ENCODE peak calls at places on chromosome 5, in seven cellular contexts. X is astrocyte; Y is naive thymus-derived CD4-positive, alpha-beta T cell; Z is spleen; E is upper lobe of right lung; U is mammary epithelial cell; N is left ventricle myocardium inferior. A is an unnamed sample.
A peak's percentile ranks its signal among the peaks of the same experiment; 100 is the strongest.

GRCh38 chr5:74401566-74402320 is 238.8 kb downstream of the ENC1 start:
- DNase-seq in X (peak; percentile 74), Y (no peak), Z (no peak), E (no peak), U (no peak), N (no peak), A (no peak)

GRCh38 chr5:101676646-101677045 is 619.4 kb downstream of the SLCO4C1 start:
- DNase-seq in X (no peak), Y (no peak), Z (no peak), E (no peak), U (no peak), N (no peak), A (no peak)

GRCh38 chr5:155726267-155726666 is 600.7 kb upstream of the SGCD start:
- DNase-seq in X (no peak), Y (no peak), Z (no peak), E (no peak), U (peak; percentile 11), N (no peak), A (peak; percentile 37)

GRCh38 chr5:31824886-31825774 is 186.2 kb downstream of the PDZD2 start:
- DNase-seq in X (peak; percentile 26), Y (peak; percentile 72), Z (no peak), E (no peak), U (peak; percentile 61), N (no peak), A (peak; percentile 71)

GRCh38 chr5:74497706-74498105 is 142.8 kb downstream of the ENC1 start:
- DNase-seq in X (no peak), Y (no peak), Z (no peak), E (no peak), U (no peak), N (no peak), A (no peak)

GRCh38 chr5:141513627-141514329 is 24.9 kb downstream of the PCDHGC5 start:
- DNase-seq in X (peak; percentile 88), Y (peak; percentile 31), Z (peak; percentile 87), E (peak; percentile 81), U (peak; percentile 89), N (peak; percentile 82), A (peak; percentile 74)

GRCh38 chr5:12099296-12099695 is 195.1 kb upstream of the CTNND2 start:
- DNase-seq in X (no peak), Y (no peak), Z (no peak), E (no peak), U (no peak), N (no peak), A (no peak)

GRCh38 chr5:157563373-157564148 is 12.0 kb downstream of the ADAM19 start:
- DNase-seq in X (peak; percentile 98), Y (no peak), Z (no peak), E (no peak), U (no peak), N (no peak), A (no peak)

GRCh38 chr5:36724429-36725332 is 118.3 kb downstream of the SLC1A3 start:
- DNase-seq in X (no peak), Y (peak; percentile 63), Z (peak; percentile 95), E (peak; percentile 82), U (no peak), N (peak; percentile 40), A (peak; percentile 57)

GRCh38 chr5:113225259-113225658 is 209.5 kb downstream of the TSSK1B start:
- DNase-seq in X (no peak), Y (no peak), Z (no peak), E (no peak), U (no peak), N (no peak), A (no peak)

GRCh38 chr5:133527311-133527710 is 85.0 kb downstream of the FSTL4 start:
- DNase-seq in X (peak; percentile 32), Y (no peak), Z (no peak), E (no peak), U (peak; percentile 9), N (no peak), A (no peak)

GRCh38 chr5:11958321-11958720 is 54.1 kb upstream of the CTNND2 start:
- DNase-seq in X (no peak), Y (no peak), Z (no peak), E (no peak), U (no peak), N (no peak), A (no peak)

GRCh38 chr5:31477516-31477915 is 54.4 kb downstream of the DROSHA start:
- DNase-seq in X (no peak), Y (no peak), Z (no peak), E (no peak), U (no peak), N (no peak), A (no peak)

GRCh38 chr5:3034881-3035280 is 283.4 kb upstream of the IRX2 start:
- DNase-seq in X (no peak), Y (no peak), Z (no peak), E (no peak), U (no peak), N (no peak), A (no peak)

GRCh38 chr5:172004824-172005237 is 1.6 kb downstream of the FBXW11 start:
- DNase-seq in X (peak; percentile 27), Y (no peak), Z (no peak), E (no peak), U (no peak), N (no peak), A (no peak)

GRCh38 chr5:110916373-110917049 is 155.0 kb upstream of the TSLP start:
- DNase-seq in X (peak; percentile 94), Y (no peak), Z (no peak), E (no peak), U (peak; percentile 77), N (no peak), A (peak; percentile 5)

GRCh38 chr5:159936686-159937329 is 20.5 kb downstream of the ADRA1B start:
- DNase-seq in X (no peak), Y (no peak), Z (no peak), E (no peak), U (peak; percentile 91), N (no peak), A (no peak)

GRCh38 chr5:66603164-66603563 is 7.0 kb downstream of the MAST4 start:
- DNase-seq in X (no peak), Y (no peak), Z (no peak), E (no peak), U (no peak), N (no peak), A (no peak)

GRCh38 chr5:156326718-156327259 is at the start of gene SGCD:
- DNase-seq in X (peak; percentile 86), Y (no peak), Z (no peak), E (peak; percentile 73), U (no peak), N (peak; percentile 71), A (peak; percentile 15)

GRCh38 chr5:67695369-67695768 is 498.8 kb upstream of the CD180 start:
- DNase-seq in X (no peak), Y (no peak), Z (no peak), E (no peak), U (no peak), N (no peak), A (no peak)

GRCh38 chr5:50767588-50767987 is 101.2 kb downstream of the PARP8 start:
- DNase-seq in X (peak; percentile 35), Y (no peak), Z (no peak), E (no peak), U (peak; percentile 33), N (no peak), A (no peak)

GRCh38 chr5:180658774-180659564 is 9.6 kb upstream of the FLT4 start:
- DNase-seq in X (no peak), Y (no peak), Z (no peak), E (peak; percentile 47), U (no peak), N (peak; percentile 1), A (no peak)

GRCh38 chr5:142110046-142110531 is 1.5 kb downstream of the NDFIP1 start:
- DNase-seq in X (peak; percentile 22), Y (peak; percentile 58), Z (no peak), E (no peak), U (no peak), N (no peak), A (no peak)

GRCh38 chr5:142783601-142784291 is 13.6 kb downstream of the ARHGAP26 start:
- DNase-seq in X (no peak), Y (no peak), Z (no peak), E (no peak), U (peak; percentile 37), N (peak; percentile 41), A (no peak)

GRCh38 chr5:141783599-141784296 is 94.5 kb downstream of the PCDH1 start:
- DNase-seq in X (no peak), Y (no peak), Z (no peak), E (no peak), U (peak; percentile 67), N (no peak), A (no peak)

GRCh38 chr5:173420108-173420507 is 91.9 kb upstream of the STC2 start:
- DNase-seq in X (peak; percentile 28), Y (no peak), Z (no peak), E (no peak), U (no peak), N (no peak), A (no peak)

GRCh38 chr5:76849767-76850291 is at the start of gene S100Z:
- DNase-seq in X (no peak), Y (peak; percentile 45), Z (no peak), E (no peak), U (no peak), N (no peak), A (no peak)

DNA sequence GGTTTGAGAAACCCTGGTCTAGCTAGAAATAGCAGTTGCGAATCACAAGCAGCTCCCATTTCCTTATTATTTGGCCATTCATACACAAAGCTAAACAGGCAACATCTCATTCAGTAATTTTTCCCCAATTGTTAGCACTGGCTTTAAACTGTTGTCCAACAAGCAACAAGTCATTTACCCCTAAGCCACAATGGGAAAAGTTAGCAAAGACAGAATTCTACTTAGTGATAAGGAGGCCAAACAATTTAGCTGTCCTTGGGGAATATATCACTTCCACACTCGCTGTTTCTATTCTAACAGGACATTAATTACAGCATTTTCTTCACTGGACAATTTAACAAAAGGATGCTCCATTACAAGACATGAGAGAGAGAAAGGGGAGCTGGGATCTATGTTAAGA is 2.8 kb downstream of the MYO10 start:
- DNase-seq in X (no peak), Y (no peak), Z (no peak), E (no peak), U (no peak), N (no peak), A (no peak)
- H3K4me3 ChIP-seq in X (peak overlapping the region; percentile 96), Y (no peak overlapping the region), Z (no peak overlapping the region), E (peak overlapping the region; percentile 64), U (peak overlapping the region; percentile 90), N (peak overlapping the region; percentile 76), A (no peak overlapping the region)

GRCh38 chr5:115531787-115532367 is 12.7 kb downstream of the FEM1C start:
- DNase-seq in X (no peak), Y (no peak), Z (no peak), E (no peak), U (no peak), N (no peak), A (no peak)
- H3K4me1 ChIP-seq in X (peaks cover 19% of the 10 kb centered on the region), Y (peaks cover 4% of the 10 kb centered on the region), Z (peaks cover 17% of the 10 kb centered on the region), E (peaks cover 51% of the 10 kb centered on the region), U (peaks cover 9% of the 10 kb centered on the region), N (peaks cover 100% of the 10 kb centered on the region), A (peaks cover 34% of the 10 kb centered on the region)

GRCh38 chr5:40831346-40832210 is 3.4 kb downstream of the RPL37 start:
- DNase-seq in X (no peak), Y (no peak), Z (no peak), E (no peak), U (peak; percentile 30), N (no peak), A (no peak)
- H3K4me3 ChIP-seq in X (peak overlapping the region; percentile 6), Y (no peak overlapping the region), Z (no peak overlapping the region), E (no peak overlapping the region), U (no peak overlapping the region), N (no peak overlapping the region), A (no peak overlapping the region)

GRCh38 chr5:143924311-143924710 is 112.3 kb downstream of the HMHB1 start:
- DNase-seq in X (no peak), Y (no peak), Z (no peak), E (no peak), U (no peak), N (no peak), A (no peak)
- H3K4me1 ChIP-seq in X (peaks cover 36% of the 10 kb centered on the region), Y (no peaks in the 10 kb centered on the region), Z (no peaks in the 10 kb centered on the region), E (no peaks in the 10 kb centered on the region), U (peaks cover 36% of the 10 kb centered on the region), N (peaks cover 17% of the 10 kb centered on the region), A (no peaks in the 10 kb centered on the region)